ENCODE peak calls at places on chromosome 6, in five cellular contexts. K is neuronal stem cell, X is IMR-90, W is H1, C is H9. Z is an unnamed sample.

GRCh38 chr6:4776493-4776966 is 326 bp downstream of the CDYL start:
- DNase-seq in W (no peak), X (no peak), C (peak), K (peak), Z (peak)

GRCh38 chr6:4084444-4085328 is 5.7 kb upstream of the FAM217A start:
- DNase-seq in W (no peak), K (no peak), C (no peak), X (no peak), Z (no peak)

GRCh38 chr6:113293106-113293505 is 564.0 kb upstream of the MARCKS start:
- DNase-seq in K (no peak), C (no peak), X (no peak), W (no peak), Z (no peak)

GRCh38 chr6:125584468-125584939 is 164.9 kb upstream of the HEY2 start:
- DNase-seq in X (peak), K (peak), W (peak), C (peak), Z (peak)

GRCh38 chr6:32153252-32153834 is 598 bp upstream of the PPT2 start:
- DNase-seq in C (peak), K (no peak), W (no peak), X (peak), Z (no peak)

GRCh38 chr6:170088349-170088951 is 202.4 kb downstream of the DLL1 start:
- DNase-seq in W (no peak), K (no peak), C (no peak), X (no peak), Z (no peak)

GRCh38 chr6:32954983-32955802 is 2.3 kb upstream of the HLA-DMA start:
- DNase-seq in C (peak), K (no peak), X (peak), W (no peak), Z (peak)

GRCh38 chr6:1629316-1629715 is 19.6 kb downstream of the FOXC1 start:
- DNase-seq in K (no peak), W (no peak), C (no peak), X (no peak), Z (no peak)

GRCh38 chr6:13289789-13290318 is 38.5 kb downstream of the TBC1D7 start:
- DNase-seq in W (no peak), K (no peak), C (peak), X (no peak), Z (no peak)

GRCh38 chr6:10322991-10323390 is 91.9 kb downstream of the TFAP2A start:
- DNase-seq in K (no peak), W (no peak), X (no peak), C (no peak), Z (no peak)

GRCh38 chr6:3882865-3883264 is 33.7 kb downstream of the FAM50B start:
- DNase-seq in C (no peak), W (no peak), K (no peak), X (peak), Z (peak)

GRCh38 chr6:55943329-55943728 is 67.9 kb upstream of the BMP5 start:
- DNase-seq in X (peak), W (no peak), K (no peak), C (no peak), Z (peak)

GRCh38 chr6:157224957-157225574 is 98.3 kb downstream of the TMEM242 start:
- DNase-seq in X (no peak), W (no peak), C (no peak), K (no peak), Z (no peak)

GRCh38 chr6:37633581-37634237 is 64.0 kb downstream of the MDGA1 start:
- DNase-seq in W (no peak), X (no peak), C (no peak), K (no peak), Z (no peak)

GRCh38 chr6:109291893-109292292 is 90.4 kb downstream of the CD164 start:
- DNase-seq in W (no peak), C (no peak), K (no peak), X (no peak), Z (no peak)

GRCh38 chr6:158060447-158061360 is 79.0 kb downstream of the SYNJ2 start:
- DNase-seq in X (peak), W (no peak), C (no peak), K (no peak), Z (peak)

GRCh38 chr6:152091851-152092341 is 284.4 kb downstream of the ESR1 start:
- DNase-seq in W (no peak), K (no peak), X (peak), C (no peak), Z (no peak)

GRCh38 chr6:144195671-144196070 is 45.4 kb downstream of the STX11 start:
- DNase-seq in X (peak), C (no peak), K (no peak), W (no peak), Z (peak)

GRCh38 chr6:139926711-139927110 is 552.3 kb upstream of the CITED2 start:
- DNase-seq in K (no peak), X (peak), C (no peak), W (no peak), Z (no peak)

GRCh38 chr6:118875672-118876071 is 18.3 kb upstream of the ASF1A start:
- DNase-seq in K (no peak), W (no peak), X (no peak), C (no peak), Z (no peak)

GRCh38 chr6:76835289-76835688 is 628.0 kb downstream of the HTR1B start:
- DNase-seq in W (no peak), C (no peak), X (no peak), K (peak), Z (no peak)

GRCh38 chr6:139330841-139331500 is 39.2 kb upstream of the TXLNB start:
- DNase-seq in C (no peak), K (no peak), W (no peak), X (peak), Z (peak)

DNA sequence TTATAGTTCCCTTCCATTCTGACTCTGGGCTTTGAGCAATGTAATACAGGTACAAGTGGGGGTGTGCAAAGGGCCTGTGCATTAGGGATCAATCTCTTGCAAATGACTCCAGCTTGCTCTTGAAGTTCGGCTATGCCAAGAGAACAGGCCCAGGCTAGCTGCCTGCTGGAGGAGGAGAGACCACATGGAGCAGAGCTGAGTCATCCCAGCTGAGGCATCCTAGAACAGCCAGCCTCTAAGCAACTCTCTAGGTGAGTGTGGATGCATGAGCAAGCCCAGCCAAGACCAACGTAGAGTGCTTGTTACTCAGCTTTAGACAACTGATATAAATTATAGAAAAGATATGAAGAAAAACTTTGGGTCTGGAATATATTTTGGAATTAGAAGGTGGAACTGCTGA is 47.6 kb upstream of the RBM24 start:
- DNase-seq in K (no peak), W (no peak), X (peak), C (no peak), Z (no peak)
- H2AFZ ChIP-seq in K (no peak), W (peak), X (peak), C (no peak), Z (no peak)

GRCh38 chr6:129860901-129861665 is at the start of gene TMEM244:
- DNase-seq in W (no peak), X (peak), K (no peak), C (no peak), Z (peak)
- H3K4me2 ChIP-seq in W (no peak), X (peak), K (no peak), C (no peak), Z (no peak)

GRCh38 chr6:25278914-25279747 is at the start of gene CARMIL1:
- DNase-seq in C (peak), K (peak), W (peak), X (peak), Z (peak)
- H3K14ac ChIP-seq in C (peak), K (peak), W (peak), X (peak), Z (peak)

GRCh38 chr6:39053016-39053595 is 4.5 kb downstream of the GLP1R start:
- DNase-seq in W (no peak), C (no peak), K (no peak), X (no peak), Z (no peak)
- H2AFZ ChIP-seq in W (no peak), C (no peak), K (no peak), X (no peak), Z (no peak)

GRCh38 chr6:149176971-149177667 is 140.4 kb upstream of the TAB2 start:
- DNase-seq in W (no peak), X (no peak), C (no peak), K (no peak), Z (no peak)
- H3K4me2 ChIP-seq in W (no peak), X (no peak), C (no peak), K (no peak), Z (no peak)

DNA sequence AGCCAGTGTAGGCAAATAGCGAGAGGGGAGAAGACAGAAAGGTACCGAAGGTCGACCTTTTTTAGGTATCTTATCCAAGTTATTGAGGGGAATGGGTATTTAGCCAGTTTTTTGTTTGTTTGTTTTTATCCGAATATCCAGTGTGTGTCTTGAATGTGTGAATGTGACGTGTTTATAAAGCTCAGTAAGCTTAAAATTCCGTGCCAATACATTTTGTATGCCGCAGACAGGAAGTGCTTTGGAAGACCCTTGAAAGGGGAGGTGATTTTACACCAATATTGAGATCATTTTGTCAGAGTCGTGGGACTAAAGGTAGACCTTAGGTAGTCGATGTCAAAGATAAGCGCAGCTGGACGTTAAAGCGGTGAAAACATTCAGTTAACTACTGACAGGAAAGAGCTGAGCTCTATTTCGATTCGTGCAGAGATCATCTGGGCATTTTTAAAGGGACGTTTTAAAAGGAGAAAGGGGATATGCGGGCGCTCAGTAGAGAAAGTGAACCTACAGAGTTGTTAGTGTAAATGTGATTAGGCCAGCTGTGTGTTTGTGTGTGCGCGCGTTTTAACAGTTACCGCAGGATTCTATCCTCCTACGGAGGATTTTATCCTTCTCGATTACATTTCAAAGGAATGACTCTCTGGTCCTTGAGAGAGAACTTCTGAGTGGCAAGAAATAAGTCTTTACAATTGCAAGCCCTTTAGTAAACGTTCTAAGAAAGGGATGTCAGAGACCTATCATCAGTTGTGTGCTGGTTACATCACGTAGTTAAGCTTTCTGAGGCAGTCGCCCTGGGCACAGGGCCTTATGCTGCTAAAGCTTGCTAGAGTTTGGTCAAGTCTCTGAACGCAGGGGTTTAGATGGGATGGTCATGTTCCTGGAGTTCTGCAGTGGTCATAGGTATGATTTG is 597 bp upstream of the ECHDC1 start:
- DNase-seq in C (no peak), K (peak), W (no peak), X (peak), Z (peak)
- H3K14ac ChIP-seq in C (peak), K (no peak), W (no peak), X (peak), Z (peak)

DNA sequence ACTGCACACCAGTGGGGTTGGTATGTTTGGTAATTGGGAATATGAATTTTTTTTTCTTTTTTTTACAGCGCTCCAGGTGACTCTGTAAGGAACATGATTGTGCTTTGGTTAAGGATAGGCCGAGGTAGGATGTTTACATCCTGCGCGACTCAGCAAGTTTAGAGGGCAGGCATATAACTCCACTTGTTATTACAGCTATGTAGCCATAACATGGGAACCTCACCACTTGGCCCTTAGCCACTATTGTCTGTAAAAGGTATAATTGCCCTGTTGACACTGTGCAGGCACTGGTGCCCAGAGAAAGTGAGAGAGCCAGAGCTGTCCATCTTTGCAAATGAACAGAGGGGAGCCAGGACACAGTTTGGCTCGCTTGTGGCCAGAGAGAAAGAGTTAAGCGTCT is 172.9 kb downstream of the MCHR2 start:
- DNase-seq in K (no peak), X (no peak), C (no peak), W (no peak), Z (no peak)
- H2AFZ ChIP-seq in K (no peak), X (peak), C (no peak), W (no peak), Z (no peak)

DNA sequence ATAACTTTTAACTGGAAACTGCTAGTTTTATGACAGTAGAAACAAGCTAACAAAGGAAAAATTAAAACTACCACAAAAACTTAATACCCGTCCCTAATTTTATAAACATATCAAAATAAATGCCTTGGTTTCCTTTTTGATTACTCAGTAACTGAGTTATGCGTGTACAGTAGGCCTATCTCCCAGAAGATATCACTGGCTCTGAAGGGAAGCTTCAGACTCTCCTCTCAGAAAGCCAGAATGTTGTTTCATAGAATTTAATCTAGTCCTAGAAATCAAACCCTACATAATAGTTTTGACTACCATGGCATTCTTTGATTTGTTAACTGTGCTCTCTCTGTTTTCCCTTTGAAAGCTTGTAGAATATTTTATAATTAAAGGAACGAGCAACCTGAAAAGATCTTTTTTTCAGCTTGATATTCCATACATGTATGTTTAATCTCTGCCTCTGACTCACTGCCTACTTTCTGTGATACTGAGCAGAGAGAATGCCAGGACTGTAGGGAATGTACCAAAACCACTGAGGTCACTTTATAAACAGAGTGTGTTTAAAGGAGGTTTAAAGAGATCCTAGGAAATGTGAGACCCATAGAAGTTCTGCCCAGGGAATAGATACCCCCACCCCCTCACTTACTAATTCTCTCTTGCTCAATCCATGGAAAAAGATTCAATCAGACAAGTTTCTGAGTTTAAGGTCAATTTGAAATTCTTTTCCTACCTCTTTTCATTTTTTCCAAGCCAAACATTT is 311.5 kb downstream of the HDGFL1 start:
- DNase-seq in X (peak), W (no peak), C (no peak), K (no peak), Z (peak)
- H3K4me2 ChIP-seq in X (peak), W (no peak), C (no peak), K (no peak), Z (no peak)

DNA sequence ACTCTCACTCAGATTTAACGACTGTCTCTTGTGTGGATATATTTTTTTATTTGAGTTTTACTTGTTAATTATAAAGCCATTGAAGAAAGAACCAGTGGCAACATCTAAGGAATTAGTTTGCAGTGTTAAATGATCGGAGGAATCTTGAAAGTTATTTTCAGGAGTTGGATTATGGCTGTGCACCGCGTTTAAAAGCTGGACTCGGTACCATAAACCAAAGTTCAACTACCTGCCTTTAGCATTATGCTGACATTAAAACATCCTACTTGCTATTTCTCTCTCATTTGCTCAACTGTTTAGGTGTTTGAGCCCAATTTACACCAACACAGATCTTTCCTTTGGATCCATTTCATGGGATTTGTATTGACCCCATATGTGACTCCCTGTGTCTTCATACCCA is 289.4 kb upstream of the SASH1 start:
- DNase-seq in X (no peak), K (no peak), W (no peak), C (no peak), Z (no peak)
- H3K14ac ChIP-seq in X (no peak), K (no peak), W (no peak), C (no peak), Z (no peak)

Z was measured in trophoblast cell.